ENCODE peak calls at places on chromosomes 1 and 21, in nine cellular contexts. M is IMR-90, V is neuronal stem cell, C is mesenchymal stem cell, Q is endodermal cell, W is left ventricle myocardium inferior, B is heart right ventricle, L is mucosa of descending colon, P is MG63. Y is an unnamed sample. For H3K36me3, the result is how much of the 10 kb centered on the place peaks cover.

GRCh38 chr1:209229494-209230059 is 353.9 kb upstream of the CAMK1G start:
- DNase-seq in B (no peak), Q (no peak), W (no peak), M (no peak), P (no peak), L (no peak), C (no peak), V (no peak), Y (no peak)

GRCh38 chr1:47990286-47990685 is 6.9 kb downstream of the TRABD2B start:
- DNase-seq in V (no peak), Q (peak), P (no peak), B (no peak), W (no peak), M (no peak), C (no peak), L (no peak), Y (no peak)

GRCh38 chr1:85568660-85569059 is 11.9 kb upstream of the CCN1 start:
- DNase-seq in L (no peak), P (no peak), M (no peak), V (no peak), W (no peak), Q (no peak), B (no peak), C (peak), Y (no peak)

GRCh38 chr1:52659851-52660596 is 27.1 kb downstream of the SHISAL2A start:
- DNase-seq in W (no peak), L (no peak), M (no peak), P (no peak), V (no peak), Q (peak), B (no peak), C (no peak), Y (peak)

GRCh38 chr1:69305621-69306020 is 262.1 kb upstream of the LRRC7 start:
- DNase-seq in Q (peak), P (no peak), V (no peak), L (no peak), W (no peak), C (no peak), B (no peak), M (no peak), Y (peak)

GRCh38 chr1:28718601-28719331 is 18.0 kb upstream of the YTHDF2 start:
- DNase-seq in L (no peak), M (peak), P (peak), B (no peak), W (no peak), V (no peak), C (peak), Q (peak), Y (peak)

GRCh38 chr1:30381266-30381665 is 342.1 kb downstream of the MATN1 start:
- DNase-seq in C (no peak), B (no peak), Q (peak), M (no peak), L (no peak), V (no peak), W (no peak), P (no peak), Y (no peak)

GRCh38 chr21:31531967-31532366 is 127.5 kb upstream of the SOD1 start:
- DNase-seq in Q (no peak), C (no peak), V (no peak), W (no peak), B (no peak), P (no peak), L (no peak), M (no peak), Y (no peak)

GRCh38 chr1:160018900-160019299 is 12.9 kb downstream of the PIGM start:
- DNase-seq in C (peak), Q (no peak), L (no peak), B (no peak), M (peak), P (peak), W (no peak), V (no peak), Y (no peak)

GRCh38 chr1:154427173-154428139 is 22.3 kb downstream of the IL6R start:
- DNase-seq in P (peak), Q (peak), W (peak), B (peak), L (no peak), C (peak), M (peak), V (no peak), Y (no peak)

GRCh38 chr1:63836374-63836773 is 62.6 kb downstream of the ROR1 start:
- DNase-seq in L (no peak), M (no peak), V (no peak), C (no peak), B (no peak), P (no peak), W (no peak), Q (no peak), Y (no peak)

GRCh38 chr1:175600721-175601440 is 142.5 kb downstream of the TNR start:
- DNase-seq in W (no peak), C (no peak), M (no peak), B (no peak), V (no peak), Q (no peak), P (no peak), L (no peak), Y (no peak)

GRCh38 chr1:86774305-86775304 is 70.2 kb downstream of the SH3GLB1 start:
- DNase-seq in V (no peak), C (peak), B (peak), M (peak), L (no peak), P (peak), W (peak), Q (peak), Y (no peak)

GRCh38 chr21:37159053-37159776 is 86.2 kb downstream of the TTC3 start:
- DNase-seq in C (peak), V (no peak), W (no peak), B (no peak), P (no peak), M (peak), Q (no peak), L (no peak), Y (no peak)

GRCh38 chr21:29077651-29078090 is 4.2 kb upstream of the CCT8 start:
- DNase-seq in B (no peak), V (no peak), M (peak), L (no peak), W (no peak), P (no peak), C (no peak), Q (no peak), Y (no peak)

GRCh38 chr1:34237416-34237815 is 60.7 kb downstream of the C1orf94 start:
- DNase-seq in V (no peak), Q (no peak), L (no peak), M (no peak), B (no peak), C (no peak), P (no peak), W (no peak), Y (no peak)

GRCh38 chr1:2334366-2334765 is 57.0 kb downstream of the MORN1 start:
- DNase-seq in M (no peak), P (no peak), L (no peak), V (no peak), Q (no peak), W (no peak), C (no peak), B (no peak), Y (no peak)
- H3K4me3 ChIP-seq in M (no peak), P (no peak), L (no peak), V (no peak), Q (no peak), W (no peak), C (no peak), B (no peak), Y (no peak)

GRCh38 chr1:167991546-167991945 is 54.7 kb upstream of the MPC2 start:
- DNase-seq in C (no peak), L (no peak), V (no peak), P (peak), M (no peak), W (no peak), B (no peak), Q (no peak), Y (no peak)
- H3K36me3 ChIP-seq in C (under half), L (under half), V (under half), P (under half), M (under half), W (under half), B (under half), Q (half or more), Y (under half)

DNA sequence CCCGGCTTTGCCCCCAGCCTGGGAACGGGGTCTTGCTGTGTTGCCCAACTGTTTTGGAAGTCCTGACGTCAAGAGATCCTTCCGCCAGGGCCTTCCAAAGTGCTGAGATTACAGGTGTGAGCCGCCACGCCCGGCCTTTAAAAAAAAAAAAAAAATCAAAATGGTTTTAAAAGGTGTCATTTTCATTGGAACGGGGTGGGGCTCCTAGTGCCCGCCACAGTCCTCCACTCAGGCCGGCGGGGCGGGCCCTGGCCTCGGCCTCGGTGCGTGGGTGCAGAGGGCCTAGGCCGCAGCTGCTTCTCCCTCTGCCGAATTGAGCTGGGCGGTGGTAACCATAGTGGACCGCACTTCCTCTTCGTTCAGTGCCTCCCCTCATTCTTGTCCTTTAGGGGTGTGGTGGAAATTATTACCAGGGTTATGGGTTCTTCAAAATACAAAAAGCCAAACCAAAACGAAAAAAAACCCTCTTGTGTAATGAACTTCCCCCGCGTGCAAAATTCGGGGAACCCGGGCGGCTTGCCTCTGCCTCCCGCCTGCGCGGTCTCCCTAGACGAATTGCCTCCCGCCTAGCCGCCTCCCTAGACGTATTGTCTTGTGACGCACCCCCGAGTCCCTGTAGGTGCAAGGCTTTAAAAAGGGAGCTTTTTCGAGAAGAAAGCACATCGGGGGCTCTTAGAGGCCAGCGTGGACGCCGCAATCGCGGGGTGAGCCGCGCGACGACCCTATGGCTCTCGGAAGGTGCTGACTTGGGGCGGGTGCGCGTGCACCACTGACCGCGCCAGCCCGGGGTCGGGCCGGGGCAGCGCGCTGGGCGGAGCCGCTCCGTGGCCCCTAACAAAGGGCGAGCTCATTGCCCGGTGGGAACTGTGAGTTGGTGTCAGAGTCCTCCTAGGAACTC is 10.5 kb upstream of the SPEN start:
- DNase-seq in P (no peak), B (peak), W (peak), L (peak), V (no peak), Q (peak), C (no peak), M (no peak), Y (peak)
- H3K4me3 ChIP-seq in P (no peak), B (peak), W (peak), L (no peak), V (no peak), Q (peak), C (no peak), M (no peak), Y (peak)

GRCh38 chr1:247324204-247324787 is 7.4 kb downstream of the ZNF496 start:
- DNase-seq in M (no peak), B (no peak), C (no peak), V (no peak), P (no peak), W (no peak), Q (no peak), L (no peak), Y (no peak)
- H3K36me3 ChIP-seq in M (under half), B (under half), C (under half), V (half or more), P (half or more), W (half or more), Q (half or more), L (under half), Y (under half)

GRCh38 chr1:204578867-204579664 is 62.9 kb downstream of the MDM4 start:
- DNase-seq in W (peak), V (no peak), C (peak), M (no peak), L (peak), P (peak), B (peak), Q (peak), Y (peak)
- H3K4me3 ChIP-seq in W (peak), V (no peak), C (no peak), M (peak), L (no peak), P (no peak), B (peak), Q (no peak), Y (no peak)

Y was measured in H7.